ENCODE peak calls at places on chromosomes 16 and 17, in five cellular contexts. P, I, D, A and Z are unnamed samples.

GRCh38 chr17:358491-359133 is 6.0 kb upstream of the RPH3AL start:
- DNase-seq in I (no peak), D (no peak), P (no peak), A (no peak), Z (no peak)

GRCh38 chr17:73952498-73953205 is 250.8 kb upstream of the RPL38 start:
- DNase-seq in P (no peak), I (peak), D (peak), A (peak), Z (peak)

GRCh38 chr17:32483451-32484019 is 3.3 kb upstream of the CDK5R1 start:
- DNase-seq in P (peak), A (no peak), D (peak), I (peak), Z (peak)

GRCh38 chr17:39722965-39723848 is 7.1 kb downstream of the MIEN1 start:
- DNase-seq in D (no peak), P (no peak), I (no peak), A (no peak), Z (no peak)

GRCh38 chr16:3021449-3022207 is 1.5 kb downstream of the TNFRSF12A start:
- DNase-seq in P (peak), D (peak), A (peak), I (peak), Z (peak)

GRCh38 chr16:12801511-12802042 is 2.1 kb downstream of the CPPED1 start:
- DNase-seq in P (no peak), I (no peak), D (no peak), A (peak), Z (peak)

GRCh38 chr16:87951550-87952538 is 610 bp downstream of the BANP start:
- DNase-seq in P (no peak), A (peak), D (no peak), I (no peak), Z (no peak)

GRCh38 chr17:60529806-60530205 is 3.8 kb upstream of the APPBP2 start:
- DNase-seq in A (no peak), P (no peak), I (no peak), D (no peak), Z (no peak)

GRCh38 chr16:85652431-85653221 is 36.1 kb downstream of the GINS2 start:
- DNase-seq in I (peak), P (peak), A (no peak), D (peak), Z (peak)

GRCh38 chr17:76834889-76835288 is 33.3 kb upstream of the MGAT5B start:
- DNase-seq in A (no peak), I (no peak), P (no peak), D (no peak), Z (no peak)

GRCh38 chr17:5506307-5506706 is 19.9 kb downstream of the MIS12 start:
- DNase-seq in A (no peak), D (no peak), P (no peak), I (no peak), Z (no peak)

GRCh38 chr17:61724777-61725176 is 133.8 kb upstream of the NACA2 start:
- DNase-seq in I (no peak), D (no peak), P (no peak), A (no peak), Z (no peak)

GRCh38 chr17:38980455-38981217 is 13.4 kb upstream of the FBXO47 start:
- DNase-seq in I (no peak), P (no peak), D (no peak), A (no peak), Z (no peak)

GRCh38 chr16:51326131-51326856 is 175.2 kb upstream of the SALL1 start:
- DNase-seq in A (no peak), I (no peak), D (no peak), P (no peak), Z (no peak)

GRCh38 chr16:47143329-47143676 is 442 bp downstream of the NETO2 start:
- DNase-seq in D (peak), I (peak), A (peak), P (no peak), Z (peak)

GRCh38 chr16:25914357-25914962 is 222.7 kb downstream of the HS3ST4 start:
- DNase-seq in A (no peak), D (no peak), I (no peak), P (no peak), Z (no peak)

GRCh38 chr16:67475051-67475450 is 5.9 kb downstream of the ATP6V0D1 start:
- DNase-seq in I (no peak), A (no peak), D (no peak), P (no peak), Z (no peak)

GRCh38 chr16:25257504-25257955 is at the start of gene ZKSCAN2:
- DNase-seq in D (peak), A (peak), I (peak), P (peak), Z (peak)

GRCh38 chr17:82942166-82943130 is 102.6 kb upstream of the ZNF750 start:
- DNase-seq in A (no peak), I (no peak), D (no peak), P (peak), Z (no peak)

GRCh38 chr17:11140028-11140427 is 101.0 kb upstream of the SHISA6 start:
- DNase-seq in P (no peak), D (no peak), A (no peak), I (no peak), Z (peak)

GRCh38 chr16:30771726-30772125 is 9.6 kb downstream of the RNF40 start:
- DNase-seq in P (no peak), D (no peak), I (no peak), A (no peak), Z (no peak)

GRCh38 chr16:22086440-22086839 is 5.9 kb upstream of the VWA3A start:
- DNase-seq in A (no peak), I (no peak), P (no peak), D (no peak), Z (no peak)

GRCh38 chr16:71384073-71384724 is 25.7 kb downstream of the CALB2 start:
- DNase-seq in P (no peak), I (no peak), A (no peak), D (no peak), Z (no peak)

GRCh38 chr17:65776890-65777289 is 215.4 kb upstream of the AXIN2 start:
- DNase-seq in A (no peak), D (no peak), I (no peak), P (no peak), Z (no peak)

GRCh38 chr17:82023447-82024241 is 539 bp downstream of the LRRC45 start:
- DNase-seq in A (peak), D (no peak), I (no peak), P (no peak), Z (no peak)

GRCh38 chr16:53220585-53220984 is 165.8 kb downstream of the CHD9 start:
- DNase-seq in I (no peak), P (no peak), D (peak), A (no peak), Z (no peak)

GRCh38 chr17:45409659-45410076 is 23.0 kb downstream of the ARHGAP27 start:
- DNase-seq in I (no peak), A (no peak), D (no peak), P (no peak), Z (no peak)

GRCh38 chr16:52050418-52050817 is 496.5 kb downstream of the TOX3 start:
- DNase-seq in I (no peak), D (no peak), P (no peak), A (no peak), Z (no peak)

GRCh38 chr17:69417545-69418483 is 3.3 kb downstream of the MAP2K6 start:
- DNase-seq in A (no peak), D (peak), I (no peak), P (no peak), Z (no peak)

GRCh38 chr17:17269926-17270773 is 10.9 kb downstream of the COPS3 start:
- DNase-seq in P (no peak), A (peak), D (peak), I (no peak), Z (no peak)

GRCh38 chr17:78783711-78784396 is 1.8 kb upstream of the CYTH1 start:
- DNase-seq in I (no peak), D (no peak), P (peak), A (no peak), Z (no peak)

GRCh38 chr17:65987988-65988387 is 203.9 kb downstream of the CEP112 start:
- DNase-seq in P (no peak), D (peak), A (no peak), I (no peak), Z (no peak)

GRCh38 chr17:75447951-75448856 is 8.2 kb upstream of the TMEM94 start:
- DNase-seq in D (no peak), I (no peak), A (no peak), P (no peak), Z (no peak)

GRCh38 chr16:2339521-2340484 is 725 bp downstream of the ABCA3 start:
- DNase-seq in I (peak), A (peak), D (peak), P (peak), Z (peak)